ENCODE peak calls at places on chromosomes 7 and 10, in four cellular contexts. One of them, this sample, is unnamed.

GRCh38 chr7:29332875-29333482 is 138.4 kb downstream of the CHN2 start:
- DNase-seq in glutamatergic neuron: no peak
- DNase-seq in CD14-positive monocyte: no peak
- DNase-seq in MCF 10A: no peak
- DNase-seq in this sample: no peak

GRCh38 chr7:38908759-38909335 is at the start of gene VPS41:
- DNase-seq in glutamatergic neuron: peak
- DNase-seq in CD14-positive monocyte: peak
- DNase-seq in MCF 10A: peak
- DNase-seq in this sample: peak

GRCh38 chr10:132688580-132689420 is 97.1 kb downstream of the NKX6-2 start:
- DNase-seq in glutamatergic neuron: peak
- DNase-seq in CD14-positive monocyte: peak
- DNase-seq in MCF 10A: no peak
- DNase-seq in this sample: peak

GRCh38 chr10:124451227-124451807 is 1.5 kb upstream of the NKX1-2 start:
- DNase-seq in glutamatergic neuron: no peak
- DNase-seq in CD14-positive monocyte: no peak
- DNase-seq in MCF 10A: no peak
- DNase-seq in this sample: no peak

GRCh38 chr7:10038351-10038750 is 935.3 kb upstream of the PHF14 start:
- DNase-seq in glutamatergic neuron: no peak
- DNase-seq in CD14-positive monocyte: no peak
- DNase-seq in MCF 10A: no peak
- DNase-seq in this sample: no peak

GRCh38 chr7:93228302-93228701 is 2.0 kb upstream of the HEPACAM2 start:
- DNase-seq in glutamatergic neuron: no peak
- DNase-seq in CD14-positive monocyte: no peak
- DNase-seq in MCF 10A: peak
- DNase-seq in this sample: no peak

GRCh38 chr7:6228865-6229264 is 43.6 kb downstream of the CYTH3 start:
- DNase-seq in glutamatergic neuron: no peak
- DNase-seq in CD14-positive monocyte: no peak
- DNase-seq in MCF 10A: no peak
- DNase-seq in this sample: no peak

GRCh38 chr10:112754001-112754411 is 196.0 kb upstream of the TCF7L2 start:
- DNase-seq in glutamatergic neuron: no peak
- DNase-seq in CD14-positive monocyte: no peak
- DNase-seq in MCF 10A: peak
- DNase-seq in this sample: no peak

GRCh38 chr7:134888141-134888740 is 98.1 kb upstream of the AGBL3 start:
- DNase-seq in glutamatergic neuron: no peak
- DNase-seq in CD14-positive monocyte: no peak
- DNase-seq in MCF 10A: peak
- DNase-seq in this sample: no peak

GRCh38 chr7:2521952-2522591 is 2.5 kb downstream of the LFNG start:
- DNase-seq in glutamatergic neuron: no peak
- DNase-seq in CD14-positive monocyte: peak
- DNase-seq in MCF 10A: peak
- DNase-seq in this sample: no peak

GRCh38 chr7:17429579-17429978 is 131.1 kb downstream of the AHR start:
- DNase-seq in glutamatergic neuron: no peak
- DNase-seq in CD14-positive monocyte: no peak
- DNase-seq in MCF 10A: no peak
- DNase-seq in this sample: no peak

GRCh38 chr10:83104616-83105015 is 1034.7 kb upstream of the GHITM start:
- DNase-seq in glutamatergic neuron: no peak
- DNase-seq in CD14-positive monocyte: no peak
- DNase-seq in MCF 10A: no peak
- DNase-seq in this sample: no peak

GRCh38 chr7:47038621-47039020 is 543.3 kb downstream of the TNS3 start:
- DNase-seq in glutamatergic neuron: no peak
- DNase-seq in CD14-positive monocyte: no peak
- DNase-seq in MCF 10A: no peak
- DNase-seq in this sample: no peak

GRCh38 chr7:42691030-42691639 is 220.7 kb downstream of the C7orf25 start:
- DNase-seq in glutamatergic neuron: no peak
- DNase-seq in CD14-positive monocyte: no peak
- DNase-seq in MCF 10A: peak
- DNase-seq in this sample: no peak

GRCh38 chr10:21927601-21928000 is 75.9 kb downstream of the DNAJC1 start:
- DNase-seq in glutamatergic neuron: no peak
- DNase-seq in CD14-positive monocyte: no peak
- DNase-seq in MCF 10A: peak
- DNase-seq in this sample: no peak

GRCh38 chr7:158705234-158705890 is 758 bp upstream of the NCAPG2 start:
- DNase-seq in glutamatergic neuron: no peak
- DNase-seq in CD14-positive monocyte: no peak
- DNase-seq in MCF 10A: no peak
- DNase-seq in this sample: no peak

This sample was measured in RWPE2.